ENCODE peak calls at places on chromosomes 13 and 19, in four cellular contexts. One of them, this sample, is unnamed.

GRCh38 chr19:907183-907853 is 5.7 kb downstream of the R3HDM4 start:
- DNase-seq in HepG2: no peak
- DNase-seq in H1: no peak
- DNase-seq in K562: peak; percentile 79
- DNase-seq in this sample: no peak

GRCh38 chr19:40690699-40691420 is 409 bp upstream of the NUMBL start:
- DNase-seq in HepG2: no peak
- DNase-seq in H1: peak; percentile 70
- DNase-seq in K562: peak; percentile 95
- DNase-seq in this sample: peak; percentile 93

GRCh38 chr19:54030895-54031586 is 32.7 kb downstream of the VSTM1 start:
- DNase-seq in HepG2: no peak
- DNase-seq in H1: no peak
- DNase-seq in K562: peak; percentile 10
- DNase-seq in this sample: peak; percentile 71

GRCh38 chr19:11984986-11985385 is 20.1 kb downstream of the ZNF763 start:
- DNase-seq in HepG2: peak; percentile 39
- DNase-seq in H1: no peak
- DNase-seq in K562: no peak
- DNase-seq in this sample: peak; percentile 94

GRCh38 chr19:30323904-30324303 is 48.3 kb upstream of the ZNF536 start:
- DNase-seq in HepG2: no peak
- DNase-seq in H1: no peak
- DNase-seq in K562: no peak
- DNase-seq in this sample: no peak

GRCh38 chr13:105991622-105992254 is 543.7 kb downstream of the EFNB2 start:
- DNase-seq in HepG2: no peak
- DNase-seq in H1: no peak
- DNase-seq in K562: no peak
- DNase-seq in this sample: no peak

GRCh38 chr13:23870356-23871146 is 18.6 kb downstream of the MIPEP start:
- DNase-seq in HepG2: no peak
- DNase-seq in H1: no peak
- DNase-seq in K562: no peak
- DNase-seq in this sample: no peak

GRCh38 chr19:17358395-17358794 is 18.7 kb downstream of the PLVAP start:
- DNase-seq in HepG2: no peak
- DNase-seq in H1: no peak
- DNase-seq in K562: no peak
- DNase-seq in this sample: no peak

GRCh38 chr19:7902796-7903243 is 857 bp upstream of the MAP2K7 start:
- DNase-seq in HepG2: no peak
- DNase-seq in H1: no peak
- DNase-seq in K562: no peak
- DNase-seq in this sample: no peak

DNA sequence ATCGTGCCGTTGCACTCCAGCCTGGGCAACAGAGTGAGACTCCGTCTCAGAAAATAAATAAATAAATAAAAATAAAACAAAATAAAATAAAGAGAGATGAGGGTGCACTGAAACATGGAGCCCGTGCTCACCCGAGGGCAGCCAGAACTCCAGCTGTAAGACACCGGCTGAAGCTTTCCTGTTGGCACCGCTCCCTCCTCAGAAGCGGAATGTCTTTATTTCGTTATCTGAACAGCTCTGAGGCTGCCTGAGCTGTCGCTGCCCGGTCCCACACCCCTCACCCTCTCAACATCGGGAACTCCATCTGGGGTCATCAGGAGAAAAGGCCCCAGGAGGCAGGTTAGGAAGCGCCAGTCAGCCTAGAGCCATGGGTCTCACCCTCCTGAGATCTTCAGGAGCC is 24.4 kb downstream of the ZNF787 start:
- DNase-seq in HepG2: no peak
- DNase-seq in H1: no peak
- DNase-seq in K562: no peak
- DNase-seq in this sample: no peak
- H3K27ac ChIP-seq in HepG2: no peak overlapping the region
- H3K27ac ChIP-seq in H1: no peak overlapping the region
- H3K27ac ChIP-seq in K562: no peak overlapping the region
- H3K27ac ChIP-seq in this sample: no peak overlapping the region

GRCh38 chr13:113862766-113863510 is 938 bp downstream of the GAS6 start:
- DNase-seq in HepG2: no peak
- DNase-seq in H1: no peak
- DNase-seq in K562: peak; percentile 54
- DNase-seq in this sample: peak; percentile 78
- TF ChIP-seq POLR2AphosphoS5 in HepG2: no peak
- TF ChIP-seq POLR2AphosphoS5 in H1: no peak
- TF ChIP-seq POLR2AphosphoS5 in K562: no peak
- TF ChIP-seq POLR2AphosphoS5 in this sample: no peak

GRCh38 chr19:56369886-56370676 is 23.3 kb downstream of the ZNF582 start:
- DNase-seq in HepG2: no peak
- DNase-seq in H1: no peak
- DNase-seq in K562: no peak
- DNase-seq in this sample: no peak

GRCh38 chr19:56372281-56372680 is 21.1 kb downstream of the ZNF582 start:
- DNase-seq in HepG2: no peak
- DNase-seq in H1: no peak
- DNase-seq in K562: no peak
- DNase-seq in this sample: no peak

DNA sequence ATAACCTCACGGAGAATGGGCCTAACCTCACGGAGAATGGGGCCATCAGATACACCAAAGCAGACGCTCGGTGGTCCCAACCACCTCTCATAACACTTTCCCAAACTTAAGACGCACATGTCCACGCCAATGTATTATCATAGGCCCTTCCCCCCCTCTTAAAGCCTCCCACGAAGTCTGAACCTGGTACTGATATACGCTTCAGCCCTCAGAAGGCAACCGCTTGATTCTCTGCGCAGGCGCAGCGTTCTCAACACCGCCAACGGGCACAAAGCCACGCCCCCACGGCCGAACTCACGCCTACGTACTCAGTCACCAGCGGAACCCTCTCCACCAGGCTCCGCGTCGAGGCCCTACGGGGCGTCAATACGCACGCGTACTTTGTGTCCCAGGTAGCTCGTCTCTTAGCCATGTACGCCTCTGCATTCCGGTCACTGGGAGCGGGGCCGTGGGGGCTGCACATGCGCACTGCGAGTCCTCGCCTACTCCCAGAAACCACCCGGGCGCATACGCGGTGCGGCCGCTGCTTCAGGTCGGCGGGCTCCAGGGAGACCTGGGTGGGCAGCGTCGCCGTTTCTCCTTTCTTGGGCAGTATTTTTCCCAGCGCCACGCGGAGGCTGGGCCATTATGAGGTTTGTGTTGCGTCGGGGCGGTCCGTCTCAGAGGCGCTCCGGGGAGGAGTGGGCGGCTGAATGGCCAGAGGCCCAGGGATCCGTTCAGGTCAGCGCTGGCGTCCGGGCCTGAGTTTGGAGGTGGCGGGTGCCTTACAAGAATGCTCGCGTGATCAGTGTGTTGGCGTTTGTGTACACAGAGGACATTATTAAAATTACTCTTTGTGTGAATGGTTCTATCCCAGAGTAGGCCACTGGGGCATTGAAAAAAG is 25.3 kb downstream of the ZNF582 start:
- DNase-seq in HepG2: peak; percentile 93
- DNase-seq in H1: peak; percentile 93
- DNase-seq in K562: peak; percentile 85
- DNase-seq in this sample: peak; percentile 99
- TF ChIP-seq CREB1 in HepG2: peak; percentile 40
- TF ChIP-seq CREB1 in H1: peak; percentile 79
- TF ChIP-seq CREB1 in K562: peak; percentile 61
- TF ChIP-seq CREB1 in this sample: peak; percentile 81

GRCh38 chr13:76762731-76763130 is 123.5 kb downstream of the KCTD12 start:
- DNase-seq in HepG2: no peak
- DNase-seq in H1: no peak
- DNase-seq in K562: no peak
- DNase-seq in this sample: peak; percentile 15
- H3K27ac ChIP-seq in HepG2: no peak overlapping the region
- H3K27ac ChIP-seq in H1: no peak overlapping the region
- H3K27ac ChIP-seq in K562: no peak overlapping the region
- H3K27ac ChIP-seq in this sample: no peak overlapping the region

GRCh38 chr19:14670408-14670807 is 4.2 kb downstream of the ADGRE3 start:
- DNase-seq in HepG2: no peak
- DNase-seq in H1: no peak
- DNase-seq in K562: no peak
- DNase-seq in this sample: no peak

GRCh38 chr19:14673088-14673487 is 1.6 kb downstream of the ADGRE3 start:
- DNase-seq in HepG2: no peak
- DNase-seq in H1: no peak
- DNase-seq in K562: no peak
- DNase-seq in this sample: no peak

GRCh38 chr19:14669940-14670339 is 4.7 kb downstream of the ADGRE3 start:
- DNase-seq in HepG2: no peak
- DNase-seq in H1: no peak
- DNase-seq in K562: no peak
- DNase-seq in this sample: no peak

GRCh38 chr19:14674764-14675163 is at the start of gene ADGRE3:
- DNase-seq in HepG2: no peak
- DNase-seq in H1: no peak
- DNase-seq in K562: no peak
- DNase-seq in this sample: no peak

GRCh38 chr19:14672043-14672872 is 2.4 kb downstream of the ADGRE3 start:
- DNase-seq in HepG2: no peak
- DNase-seq in H1: no peak
- DNase-seq in K562: no peak
- DNase-seq in this sample: no peak
- TF ChIP-seq POLR2AphosphoS5 in HepG2: no peak
- TF ChIP-seq POLR2AphosphoS5 in H1: no peak
- TF ChIP-seq POLR2AphosphoS5 in K562: no peak
- TF ChIP-seq POLR2AphosphoS5 in this sample: no peak

DNA sequence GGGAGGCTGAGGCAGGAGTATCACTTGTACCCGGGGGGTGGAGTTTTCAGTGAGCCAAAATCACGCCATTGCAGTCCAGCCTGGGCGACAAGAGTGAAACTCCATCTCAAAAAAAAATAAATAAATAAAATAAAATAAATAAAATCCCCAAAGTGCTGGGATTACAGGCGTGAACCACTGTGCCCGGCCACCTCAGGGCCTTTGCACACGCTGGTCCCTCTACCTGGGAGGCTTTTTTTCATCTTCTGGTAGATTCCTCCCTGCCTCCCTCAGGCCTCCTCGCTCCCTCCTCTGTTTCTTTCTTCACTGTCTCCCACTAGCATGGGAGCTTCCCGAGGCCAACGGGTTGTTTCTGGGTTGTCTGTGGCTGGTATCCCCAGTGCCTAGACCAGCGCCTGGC is 15.1 kb downstream of the MYBPC2 start:
- DNase-seq in HepG2: no peak
- DNase-seq in H1: no peak
- DNase-seq in K562: no peak
- DNase-seq in this sample: no peak
- TF ChIP-seq CREB1 in HepG2: no peak
- TF ChIP-seq CREB1 in H1: no peak
- TF ChIP-seq CREB1 in K562: no peak
- TF ChIP-seq CREB1 in this sample: no peak

DNA sequence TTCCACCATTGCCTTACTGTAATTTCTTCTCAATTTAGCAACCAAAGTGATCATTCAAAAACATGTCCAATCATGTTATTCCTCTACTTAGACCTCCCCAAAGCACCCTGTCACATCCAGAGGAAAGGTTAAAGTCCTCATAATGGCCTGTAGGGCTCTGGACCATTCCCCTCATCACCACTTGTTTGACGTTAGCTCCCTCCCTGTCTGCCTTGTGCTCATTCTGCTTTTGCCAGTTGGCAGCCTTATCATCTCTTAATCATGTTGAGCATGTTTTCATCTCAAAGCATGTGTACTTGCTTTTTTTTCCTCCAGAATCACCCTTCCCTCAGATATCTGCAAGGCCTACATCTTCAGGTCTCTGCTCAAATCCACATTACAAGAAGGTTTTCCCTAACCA is 25.8 kb downstream of the UBAC2 start:
- DNase-seq in HepG2: no peak
- DNase-seq in H1: no peak
- DNase-seq in K562: no peak
- DNase-seq in this sample: no peak
- H3K27ac ChIP-seq in HepG2: no peak overlapping the region
- H3K27ac ChIP-seq in H1: no peak overlapping the region
- H3K27ac ChIP-seq in K562: no peak overlapping the region
- H3K27ac ChIP-seq in this sample: no peak overlapping the region

DNA sequence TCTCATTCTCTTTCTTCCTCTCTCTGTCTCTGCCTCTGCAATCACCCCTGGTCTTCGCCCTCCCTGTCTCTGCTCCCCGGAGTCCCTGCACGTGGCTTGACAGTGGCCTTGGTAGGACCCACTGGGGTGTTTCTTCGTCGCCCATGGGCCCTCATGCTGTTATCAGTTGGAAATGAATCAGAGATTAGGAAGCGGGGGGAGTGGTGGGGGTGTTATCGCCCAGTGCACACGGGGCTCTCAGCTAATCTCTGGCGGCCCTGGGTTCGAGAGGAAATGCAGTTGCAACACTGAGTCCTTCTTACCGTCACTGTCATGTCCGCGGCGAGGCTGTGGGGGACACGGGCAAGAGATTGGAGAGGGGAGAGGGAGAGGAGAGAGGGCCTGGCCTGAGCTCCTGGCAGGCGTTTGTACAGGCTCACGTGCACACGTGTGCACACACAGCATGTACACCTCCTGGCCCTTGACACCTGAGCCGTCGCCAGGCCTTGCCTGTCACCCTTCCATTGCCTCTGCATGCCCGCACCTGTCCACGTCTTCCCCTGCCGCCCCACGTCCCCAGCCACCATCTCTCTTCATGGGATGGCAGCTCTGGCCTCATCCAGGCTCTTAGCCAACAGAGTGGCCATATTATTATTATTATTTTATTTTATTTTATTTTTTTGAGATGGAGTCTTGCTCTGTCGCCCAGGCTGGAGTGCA is 37.8 kb upstream of the SLC7A10 start:
- DNase-seq in HepG2: no peak
- DNase-seq in H1: no peak
- DNase-seq in K562: peak; percentile 64
- DNase-seq in this sample: no peak
- TF ChIP-seq POLR2AphosphoS5 in HepG2: no peak
- TF ChIP-seq POLR2AphosphoS5 in H1: no peak
- TF ChIP-seq POLR2AphosphoS5 in K562: no peak
- TF ChIP-seq POLR2AphosphoS5 in this sample: no peak